ENCODE peak calls at places on chromosomes 7 and 10, in eight cellular contexts. O, G, U, A, W, N, P and V are unnamed samples.

GRCh38 chr7:101677421-101678137 is 48.5 kb upstream of the MYL10 start:
- DNase-seq in P (no peak), O (peak), G (no peak), N (no peak), W (no peak), A (no peak), U (peak), V (peak)

GRCh38 chr7:158273138-158273651 is 314.4 kb downstream of the PTPRN2 start:
- DNase-seq in A (no peak), O (no peak), P (no peak), N (no peak), U (no peak), W (no peak), G (no peak), V (no peak)

GRCh38 chr7:29567174-29567573 is 3.5 kb downstream of the PRR15 start:
- DNase-seq in U (no peak), G (no peak), W (no peak), O (no peak), P (no peak), N (no peak), A (no peak), V (no peak)

GRCh38 chr10:59805043-59805442 is 51.8 kb upstream of the MRLN start:
- DNase-seq in U (no peak), A (peak), G (no peak), O (peak), N (no peak), P (peak), W (no peak), V (no peak)

GRCh38 chr10:5519054-5519453 is 5.7 kb upstream of the CALML3 start:
- DNase-seq in W (no peak), U (no peak), N (no peak), O (no peak), A (no peak), G (no peak), P (no peak), V (no peak)

GRCh38 chr7:126806614-126807013 is 446.1 kb downstream of the GRM8 start:
- DNase-seq in G (no peak), A (no peak), W (no peak), N (no peak), U (no peak), O (no peak), P (no peak), V (no peak)

GRCh38 chr7:73864981-73865711 is 4.2 kb downstream of the TMEM270 start:
- DNase-seq in O (no peak), P (no peak), W (no peak), A (no peak), U (no peak), N (no peak), G (no peak), V (no peak)

GRCh38 chr10:131575877-131576276 is 264.4 kb upstream of the TCERG1L start:
- DNase-seq in A (no peak), U (no peak), N (no peak), G (no peak), W (no peak), O (no peak), P (no peak), V (no peak)

GRCh38 chr7:70788276-70788675 is 343.7 kb upstream of the GALNT17 start:
- DNase-seq in N (no peak), U (no peak), W (no peak), G (no peak), O (no peak), P (no peak), A (no peak), V (no peak)

GRCh38 chr7:105610165-105610930 is 29.1 kb upstream of the EFCAB10 start:
- DNase-seq in A (no peak), O (no peak), G (no peak), U (no peak), W (no peak), N (no peak), P (no peak), V (no peak)

GRCh38 chr10:58932821-58933314 is 243.6 kb upstream of the PHYHIPL start:
- DNase-seq in A (no peak), U (no peak), O (peak), W (no peak), N (no peak), P (no peak), G (no peak), V (no peak)

GRCh38 chr10:454860-455259 is 234.6 kb downstream of the DIP2C start:
- DNase-seq in G (peak), O (peak), P (peak), W (no peak), U (peak), N (peak), A (no peak), V (peak)

GRCh38 chr7:24388212-24388611 is 104.2 kb downstream of the NPY start:
- DNase-seq in N (no peak), A (no peak), W (no peak), O (no peak), G (no peak), P (no peak), U (no peak), V (no peak)

GRCh38 chr7:139329119-139329518 is 12.0 kb upstream of the FMC1 start:
- DNase-seq in G (no peak), O (no peak), A (no peak), W (no peak), P (no peak), N (no peak), U (no peak), V (no peak)

GRCh38 chr10:96496281-96496925 is 17.3 kb downstream of the TLL2 start:
- DNase-seq in W (no peak), G (no peak), N (no peak), O (no peak), U (no peak), A (peak), P (no peak), V (peak)

GRCh38 chr10:62095341-62096071 is 173.1 kb downstream of the RTKN2 start:
- DNase-seq in W (no peak), A (no peak), O (peak), N (peak), P (no peak), G (no peak), U (no peak), V (peak)

GRCh38 chr7:77409739-77410545 is 6.2 kb downstream of the GSAP start:
- DNase-seq in W (no peak), O (peak), G (no peak), N (no peak), U (no peak), P (no peak), A (no peak), V (peak)

GRCh38 chr10:127699311-127699710 is 37.7 kb upstream of the FOXI2 start:
- DNase-seq in A (no peak), U (no peak), G (no peak), W (no peak), O (no peak), P (no peak), N (no peak), V (no peak)

GRCh38 chr10:19432000-19432399 is 383.4 kb downstream of the MALRD1 start:
- DNase-seq in O (peak), N (no peak), W (no peak), P (no peak), G (no peak), A (no peak), U (no peak), V (no peak)

GRCh38 chr10:114902151-114902550 is 35.8 kb upstream of the TRUB1 start:
- DNase-seq in P (no peak), N (no peak), A (no peak), U (no peak), G (no peak), W (no peak), O (no peak), V (peak)

GRCh38 chr10:27464993-27465392 is 39.1 kb upstream of the RAB18 start:
- DNase-seq in U (no peak), N (no peak), A (no peak), O (no peak), P (no peak), G (no peak), W (no peak), V (no peak)

GRCh38 chr7:156650042-156650441 is 9.5 kb downstream of the RNF32 start:
- DNase-seq in W (no peak), U (no peak), G (no peak), N (no peak), O (peak), P (peak), A (no peak), V (no peak)

GRCh38 chr10:45420453-45421192 is 46.6 kb downstream of the ALOX5 start:
- DNase-seq in A (no peak), G (no peak), U (no peak), W (peak), N (no peak), P (no peak), O (peak), V (peak)

GRCh38 chr7:128071801-128072200 is 40.6 kb upstream of the LRRC4 start:
- DNase-seq in W (no peak), N (no peak), A (no peak), O (no peak), G (no peak), U (no peak), P (no peak), V (no peak)

GRCh38 chr10:43396928-43397624 is 11.9 kb downstream of the HNRNPF start:
- DNase-seq in G (peak), N (peak), U (peak), O (peak), P (peak), A (peak), W (peak), V (peak)

GRCh38 chr10:63491558-63492316 is 26.0 kb upstream of the JMJD1C start:
- DNase-seq in P (no peak), O (no peak), N (no peak), U (no peak), G (peak), W (no peak), A (no peak), V (peak)